ENCODE peak calls at places on chromosomes 12 and 14, in five cellular contexts. G, A, M, Q and T are unnamed samples.
A peak's percentile ranks its signal among the peaks of the same experiment; 100 is the strongest.

GRCh38 chr14:75727124-75727523 is 66.1 kb downstream of the TTLL5 start:
- DNase-seq in G (no peak), A (no peak), M (no peak), Q (no peak), T (no peak)

GRCh38 chr12:101647711-101648110 is 49.7 kb upstream of the CHPT1 start:
- DNase-seq in G (no peak), A (no peak), M (no peak), Q (no peak), T (no peak)

GRCh38 chr12:130214686-130215370 is 52.6 kb downstream of the FZD10 start:
- DNase-seq in G (no peak), A (no peak), M (no peak), Q (peak; percentile 37), T (no peak)

GRCh38 chr14:25836647-25837046 is 761.2 kb downstream of the NOVA1 start:
- DNase-seq in G (no peak), A (no peak), M (no peak), Q (no peak), T (no peak)

GRCh38 chr14:72906316-72906715 is 12.4 kb upstream of the DPF3 start:
- DNase-seq in G (peak; percentile 80), A (no peak), M (no peak), Q (no peak), T (no peak)

GRCh38 chr12:45674583-45674982 is 54.9 kb upstream of the ARID2 start:
- DNase-seq in G (peak; percentile 94), A (peak; percentile 55), M (peak; percentile 87), Q (no peak), T (peak; percentile 22)

GRCh38 chr12:122067966-122068365 is 10.6 kb upstream of the MLXIP start:
- DNase-seq in G (peak; percentile 80), A (peak; percentile 50), M (no peak), Q (no peak), T (no peak)

GRCh38 chr14:36313898-36314297 is 6.5 kb downstream of the MBIP start:
- DNase-seq in G (no peak), A (no peak), M (no peak), Q (no peak), T (no peak)

GRCh38 chr12:58925111-58925732 is 4.9 kb upstream of the LRIG3 start:
- DNase-seq in G (no peak), A (no peak), M (no peak), Q (no peak), T (peak; percentile 82)

GRCh38 chr12:38889297-38889815 is 16.0 kb downstream of the CPNE8 start:
- DNase-seq in G (no peak), A (no peak), M (no peak), Q (no peak), T (no peak)

GRCh38 chr12:102479099-102479887 is 1.1 kb downstream of the IGF1 start:
- DNase-seq in G (peak; percentile 42), A (no peak), M (no peak), Q (no peak), T (no peak)

GRCh38 chr14:89625988-89626806 is 209.2 kb upstream of the FOXN3 start:
- DNase-seq in G (no peak), A (no peak), M (no peak), Q (no peak), T (no peak)

GRCh38 chr12:65892905-65893304 is 68.6 kb downstream of the HMGA2 start:
- DNase-seq in G (peak; percentile 52), A (no peak), M (no peak), Q (no peak), T (no peak)

GRCh38 chr12:4030938-4031702 is 157.9 kb upstream of the PARP11 start:
- DNase-seq in G (peak; percentile 98), A (peak; percentile 90), M (peak; percentile 92), Q (peak; percentile 92), T (peak; percentile 95)

GRCh38 chr12:96053476-96054261 is 18.3 kb upstream of the LTA4H start:
- DNase-seq in G (no peak), A (no peak), M (no peak), Q (no peak), T (no peak)

GRCh38 chr12:37545759-37546158 is 770.8 kb upstream of the ALG10B start:
- DNase-seq in G (no peak), A (no peak), M (no peak), Q (no peak), T (no peak)
- H3K9me3 ChIP-seq in G (no peaks in the 10 kb centered on the region), A (no peaks in the 10 kb centered on the region), M (no peaks in the 10 kb centered on the region), Q (no peaks in the 10 kb centered on the region), T (no peaks in the 10 kb centered on the region)

DNA sequence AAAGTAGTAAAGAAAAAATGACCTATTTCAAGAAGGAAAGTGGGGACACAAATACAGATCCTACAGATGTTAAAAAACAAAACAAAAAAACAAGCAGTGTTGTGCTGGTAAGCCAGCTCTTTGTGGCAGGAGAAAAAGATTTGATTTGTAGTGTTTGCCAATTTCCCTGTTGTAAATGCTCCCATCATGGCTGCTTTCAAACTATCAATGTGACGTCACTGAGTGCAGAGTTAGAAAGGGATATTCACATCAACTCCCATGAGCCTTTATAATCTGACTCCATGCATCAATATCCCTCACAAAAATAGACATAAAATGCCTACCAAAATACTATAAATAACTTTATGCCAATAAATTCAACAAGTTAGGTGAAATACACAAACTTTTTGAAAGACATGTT is 32.2 kb upstream of the BCL11B start:
- DNase-seq in G (no peak), A (no peak), M (no peak), Q (no peak), T (no peak)
- H3K27me3 ChIP-seq in G (no peaks in the 10 kb centered on the region), A (no peaks in the 10 kb centered on the region), M (no peaks in the 10 kb centered on the region), Q (no peaks in the 10 kb centered on the region), T (no peaks in the 10 kb centered on the region)

GRCh38 chr14:94613720-94614644 is 1.8 kb downstream of the SERPINA3 start:
- DNase-seq in G (no peak), A (no peak), M (no peak), Q (no peak), T (no peak)

GRCh38 chr14:94615823-94616570 is 3.8 kb downstream of the SERPINA3 start:
- DNase-seq in G (no peak), A (no peak), M (no peak), Q (no peak), T (no peak)

GRCh38 chr14:94617366-94617941 is 5.3 kb downstream of the SERPINA3 start:
- DNase-seq in G (no peak), A (no peak), M (no peak), Q (no peak), T (no peak)

GRCh38 chr14:94614802-94615201 is 2.6 kb downstream of the SERPINA3 start:
- DNase-seq in G (no peak), A (no peak), M (no peak), Q (no peak), T (no peak)

DNA sequence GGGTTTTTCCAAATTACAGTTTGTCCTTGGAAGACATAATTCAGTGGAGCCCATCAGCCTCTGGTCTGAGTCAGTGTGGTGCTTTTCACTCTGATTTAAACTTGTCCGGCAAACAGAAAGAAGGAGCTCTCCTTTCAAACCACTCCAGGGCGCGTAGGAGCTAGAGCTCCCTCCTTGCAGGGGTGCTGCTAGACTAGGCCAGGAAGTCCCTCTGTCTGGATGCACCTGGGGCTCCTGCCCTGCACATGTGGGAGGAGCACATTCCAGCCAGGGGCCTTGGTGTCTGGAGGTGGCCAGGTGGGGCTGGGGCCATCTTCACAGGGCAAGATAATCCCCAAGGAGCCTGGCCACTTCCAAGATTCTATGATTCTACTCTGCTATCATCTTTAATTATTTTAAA is 3.1 kb downstream of the SERPINA3 start:
- DNase-seq in G (no peak), A (no peak), M (no peak), Q (no peak), T (no peak)
- H3K9me3 ChIP-seq in G (peaks cover 47% of the 10 kb centered on the region), A (peaks cover 27% of the 10 kb centered on the region), M (peaks cover 9% of the 10 kb centered on the region), Q (peaks cover 26% of the 10 kb centered on the region), T (no peaks in the 10 kb centered on the region)

DNA sequence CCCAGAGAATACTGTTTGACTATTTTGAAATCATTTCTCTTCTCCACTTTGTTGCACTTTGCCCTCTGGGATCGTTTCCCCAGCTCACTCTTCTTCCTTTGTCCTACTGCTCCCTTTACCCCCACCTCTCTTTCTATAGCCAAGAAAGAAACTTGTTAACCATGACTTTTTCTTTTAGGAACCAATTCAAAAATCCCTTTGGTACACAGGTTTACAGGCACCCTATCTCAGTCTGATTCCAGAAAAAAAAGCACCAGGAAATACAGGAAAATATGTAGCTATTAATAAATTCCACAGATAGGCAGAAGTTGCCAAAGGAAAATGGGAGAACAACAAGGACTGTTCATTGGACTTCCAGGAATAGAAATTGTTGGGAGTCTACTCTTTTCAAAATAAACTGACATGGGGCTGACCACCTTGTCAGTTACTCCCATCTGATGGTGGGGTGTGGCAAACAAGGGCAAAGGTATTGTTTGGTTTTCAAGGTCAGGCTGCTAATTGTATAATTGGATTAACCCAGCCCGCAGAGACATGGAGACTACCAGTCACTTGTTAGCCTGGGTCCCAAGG is 82.4 kb downstream of the CRADD start:
- DNase-seq in G (no peak), A (no peak), M (no peak), Q (no peak), T (no peak)
- H3K27me3 ChIP-seq in G (no peaks in the 10 kb centered on the region), A (no peaks in the 10 kb centered on the region), M (no peaks in the 10 kb centered on the region), Q (no peaks in the 10 kb centered on the region), T (no peaks in the 10 kb centered on the region)

GRCh38 chr12:34598352-34598827 is 576.1 kb downstream of the ALG10 start:
- DNase-seq in G (no peak), A (no peak), M (no peak), Q (no peak), T (no peak)
- H3K9me3 ChIP-seq in G (peaks cover 25% of the 10 kb centered on the region), A (peaks cover 46% of the 10 kb centered on the region), M (peaks cover 12% of the 10 kb centered on the region), Q (peaks cover 88% of the 10 kb centered on the region), T (no peaks in the 10 kb centered on the region)

GRCh38 chr12:94147991-94148840 is at the start of gene PLXNC1:
- DNase-seq in G (peak; percentile 66), A (peak; percentile 67), M (peak; percentile 68), Q (no peak), T (peak; percentile 15)

GRCh38 chr12:94146166-94146565 is 2.2 kb upstream of the PLXNC1 start:
- DNase-seq in G (no peak), A (no peak), M (no peak), Q (no peak), T (no peak)

GRCh38 chr12:94143444-94143843 is 4.9 kb upstream of the PLXNC1 start:
- DNase-seq in G (no peak), A (no peak), M (no peak), Q (no peak), T (no peak)

GRCh38 chr12:94147377-94147990 is 893 bp upstream of the PLXNC1 start:
- DNase-seq in G (no peak), A (no peak), M (no peak), Q (no peak), T (no peak)

GRCh38 chr12:94145231-94145979 is 3.0 kb upstream of the PLXNC1 start:
- DNase-seq in G (peak; percentile 77), A (no peak), M (no peak), Q (no peak), T (no peak)
- H3K27me3 ChIP-seq in G (peaks cover 48% of the 10 kb centered on the region), A (peaks cover 2% of the 10 kb centered on the region), M (no peaks in the 10 kb centered on the region), Q (no peaks in the 10 kb centered on the region), T (no peaks in the 10 kb centered on the region)